ENCODE peak calls at places on chromosomes 2 and 18, in seven cellular contexts. One of them, this sample, is unnamed.

GRCh38 chr18:58359226-58360019 is 269.5 kb downstream of the ALPK2 start:
- DNase-seq in foreskin fibroblast: peak
- DNase-seq in GM12865: no peak
- DNase-seq in astrocyte of the spinal cord: peak
- DNase-seq in neural progenitor cell: no peak
- DNase-seq in AG04450: no peak
- DNase-seq in AG10803: no peak
- DNase-seq in this sample: no peak

GRCh38 chr2:101630224-101630949 is 67.1 kb upstream of the MAP4K4 start:
- DNase-seq in foreskin fibroblast: no peak
- DNase-seq in GM12865: no peak
- DNase-seq in astrocyte of the spinal cord: no peak
- DNase-seq in neural progenitor cell: no peak
- DNase-seq in AG04450: no peak
- DNase-seq in AG10803: no peak
- DNase-seq in this sample: no peak

GRCh38 chr18:40152859-40153258 is 1802.2 kb upstream of the PIK3C3 start:
- DNase-seq in foreskin fibroblast: peak
- DNase-seq in GM12865: no peak
- DNase-seq in astrocyte of the spinal cord: peak
- DNase-seq in neural progenitor cell: no peak
- DNase-seq in AG04450: no peak
- DNase-seq in AG10803: no peak
- DNase-seq in this sample: peak

GRCh38 chr2:175275499-175275898 is 94.0 kb upstream of the ATP5MC3 start:
- DNase-seq in foreskin fibroblast: no peak
- DNase-seq in GM12865: no peak
- DNase-seq in astrocyte of the spinal cord: no peak
- DNase-seq in neural progenitor cell: no peak
- DNase-seq in AG04450: no peak
- DNase-seq in AG10803: no peak
- DNase-seq in this sample: no peak

GRCh38 chr2:20052229-20052871 is 922 bp upstream of the LAPTM4A start:
- DNase-seq in foreskin fibroblast: no peak
- DNase-seq in GM12865: peak
- DNase-seq in astrocyte of the spinal cord: no peak
- DNase-seq in neural progenitor cell: no peak
- DNase-seq in AG04450: no peak
- DNase-seq in AG10803: peak
- DNase-seq in this sample: no peak

GRCh38 chr2:176536739-176537138 is 267.5 kb downstream of the MTX2 start:
- DNase-seq in foreskin fibroblast: no peak
- DNase-seq in GM12865: no peak
- DNase-seq in astrocyte of the spinal cord: no peak
- DNase-seq in neural progenitor cell: no peak
- DNase-seq in AG04450: no peak
- DNase-seq in AG10803: peak
- DNase-seq in this sample: no peak

GRCh38 chr2:38057651-38058410 is 18.1 kb downstream of the CYP1B1 start:
- DNase-seq in foreskin fibroblast: no peak
- DNase-seq in GM12865: no peak
- DNase-seq in astrocyte of the spinal cord: no peak
- DNase-seq in neural progenitor cell: no peak
- DNase-seq in AG04450: no peak
- DNase-seq in AG10803: no peak
- DNase-seq in this sample: no peak

GRCh38 chr2:1871171-1871570 is 126.9 kb upstream of the PXDN start:
- DNase-seq in foreskin fibroblast: no peak
- DNase-seq in GM12865: no peak
- DNase-seq in astrocyte of the spinal cord: no peak
- DNase-seq in neural progenitor cell: no peak
- DNase-seq in AG04450: no peak
- DNase-seq in AG10803: no peak
- DNase-seq in this sample: no peak

GRCh38 chr2:70089220-70089945 is 2.1 kb downstream of the PCBP1 start:
- DNase-seq in foreskin fibroblast: no peak
- DNase-seq in GM12865: peak
- DNase-seq in astrocyte of the spinal cord: peak
- DNase-seq in neural progenitor cell: peak
- DNase-seq in AG04450: no peak
- DNase-seq in AG10803: no peak
- DNase-seq in this sample: peak

GRCh38 chr18:24530630-24531111 is 70.2 kb downstream of the HRH4 start:
- DNase-seq in foreskin fibroblast: peak
- DNase-seq in GM12865: no peak
- DNase-seq in astrocyte of the spinal cord: peak
- DNase-seq in neural progenitor cell: no peak
- DNase-seq in AG04450: no peak
- DNase-seq in AG10803: peak
- DNase-seq in this sample: peak

GRCh38 chr18:33716061-33716683 is 138.2 kb downstream of the ASXL3 start:
- DNase-seq in foreskin fibroblast: no peak
- DNase-seq in GM12865: no peak
- DNase-seq in astrocyte of the spinal cord: no peak
- DNase-seq in neural progenitor cell: no peak
- DNase-seq in AG04450: no peak
- DNase-seq in AG10803: no peak
- DNase-seq in this sample: no peak

GRCh38 chr2:73870084-73870483 is 22.7 kb upstream of the ACTG2 start:
- DNase-seq in foreskin fibroblast: peak
- DNase-seq in GM12865: no peak
- DNase-seq in astrocyte of the spinal cord: peak
- DNase-seq in neural progenitor cell: no peak
- DNase-seq in AG04450: peak
- DNase-seq in AG10803: peak
- DNase-seq in this sample: peak

GRCh38 chr2:179104736-179105135 is 54.8 kb upstream of the CCDC141 start:
- DNase-seq in foreskin fibroblast: peak
- DNase-seq in GM12865: no peak
- DNase-seq in astrocyte of the spinal cord: peak
- DNase-seq in neural progenitor cell: no peak
- DNase-seq in AG04450: no peak
- DNase-seq in AG10803: no peak
- DNase-seq in this sample: peak

GRCh38 chr2:108403494-108403893 is 25.7 kb downstream of the SULT1C4 start:
- DNase-seq in foreskin fibroblast: peak
- DNase-seq in GM12865: no peak
- DNase-seq in astrocyte of the spinal cord: peak
- DNase-seq in neural progenitor cell: peak
- DNase-seq in AG04450: peak
- DNase-seq in AG10803: peak
- DNase-seq in this sample: peak

GRCh38 chr18:76602169-76602568 is 107.1 kb upstream of the ZNF516 start:
- DNase-seq in foreskin fibroblast: no peak
- DNase-seq in GM12865: no peak
- DNase-seq in astrocyte of the spinal cord: no peak
- DNase-seq in neural progenitor cell: no peak
- DNase-seq in AG04450: no peak
- DNase-seq in AG10803: no peak
- DNase-seq in this sample: no peak

GRCh38 chr2:72129676-72130340 is 17.9 kb downstream of the CYP26B1 start:
- DNase-seq in foreskin fibroblast: no peak
- DNase-seq in GM12865: no peak
- DNase-seq in astrocyte of the spinal cord: no peak
- DNase-seq in neural progenitor cell: no peak
- DNase-seq in AG04450: no peak
- DNase-seq in AG10803: peak
- DNase-seq in this sample: peak

GRCh38 chr2:121071058-121071504 is 213.9 kb downstream of the TFCP2L1 start:
- DNase-seq in foreskin fibroblast: peak
- DNase-seq in GM12865: peak
- DNase-seq in astrocyte of the spinal cord: peak
- DNase-seq in neural progenitor cell: peak
- DNase-seq in AG04450: no peak
- DNase-seq in AG10803: peak
- DNase-seq in this sample: no peak

GRCh38 chr2:150619607-150620330 is 132.3 kb upstream of the RND3 start:
- DNase-seq in foreskin fibroblast: peak
- DNase-seq in GM12865: no peak
- DNase-seq in astrocyte of the spinal cord: peak
- DNase-seq in neural progenitor cell: no peak
- DNase-seq in AG04450: no peak
- DNase-seq in AG10803: peak
- DNase-seq in this sample: no peak

GRCh38 chr2:150621800-150622199 is 134.3 kb upstream of the RND3 start:
- DNase-seq in foreskin fibroblast: peak
- DNase-seq in GM12865: no peak
- DNase-seq in astrocyte of the spinal cord: peak
- DNase-seq in neural progenitor cell: no peak
- DNase-seq in AG04450: no peak
- DNase-seq in AG10803: peak
- DNase-seq in this sample: no peak

GRCh38 chr2:150618215-150618905 is 130.9 kb upstream of the RND3 start:
- DNase-seq in foreskin fibroblast: no peak
- DNase-seq in GM12865: no peak
- DNase-seq in astrocyte of the spinal cord: no peak
- DNase-seq in neural progenitor cell: no peak
- DNase-seq in AG04450: no peak
- DNase-seq in AG10803: no peak
- DNase-seq in this sample: no peak

GRCh38 chr2:150620371-150620770 is 132.9 kb upstream of the RND3 start:
- DNase-seq in foreskin fibroblast: no peak
- DNase-seq in GM12865: no peak
- DNase-seq in astrocyte of the spinal cord: peak
- DNase-seq in neural progenitor cell: no peak
- DNase-seq in AG04450: no peak
- DNase-seq in AG10803: no peak
- DNase-seq in this sample: no peak

GRCh38 chr2:150620860-150621259 is 133.4 kb upstream of the RND3 start:
- DNase-seq in foreskin fibroblast: peak
- DNase-seq in GM12865: no peak
- DNase-seq in astrocyte of the spinal cord: peak
- DNase-seq in neural progenitor cell: no peak
- DNase-seq in AG04450: no peak
- DNase-seq in AG10803: no peak
- DNase-seq in this sample: no peak
- H3K4me3 ChIP-seq in foreskin fibroblast: no peak
- H3K4me3 ChIP-seq in GM12865: no peak
- H3K4me3 ChIP-seq in astrocyte of the spinal cord: no peak
- H3K4me3 ChIP-seq in neural progenitor cell: no peak
- H3K4me3 ChIP-seq in AG04450: no peak
- H3K4me3 ChIP-seq in AG10803: no peak
- H3K4me3 ChIP-seq in this sample: no peak

GRCh38 chr2:88698498-88699233 is 7.2 kb downstream of the RPIA start:
- DNase-seq in foreskin fibroblast: no peak
- DNase-seq in GM12865: no peak
- DNase-seq in astrocyte of the spinal cord: no peak
- DNase-seq in neural progenitor cell: no peak
- DNase-seq in AG04450: no peak
- DNase-seq in AG10803: no peak
- DNase-seq in this sample: no peak

GRCh38 chr2:88694015-88694414 is 2.5 kb downstream of the RPIA start:
- DNase-seq in foreskin fibroblast: no peak
- DNase-seq in GM12865: no peak
- DNase-seq in astrocyte of the spinal cord: no peak
- DNase-seq in neural progenitor cell: no peak
- DNase-seq in AG04450: no peak
- DNase-seq in AG10803: no peak
- DNase-seq in this sample: no peak

GRCh38 chr2:88698027-88698413 is 6.5 kb downstream of the RPIA start:
- DNase-seq in foreskin fibroblast: no peak
- DNase-seq in GM12865: no peak
- DNase-seq in astrocyte of the spinal cord: no peak
- DNase-seq in neural progenitor cell: no peak
- DNase-seq in AG04450: no peak
- DNase-seq in AG10803: no peak
- DNase-seq in this sample: no peak

GRCh38 chr2:88692187-88692586 is 714 bp downstream of the RPIA start:
- DNase-seq in foreskin fibroblast: no peak
- DNase-seq in GM12865: peak
- DNase-seq in astrocyte of the spinal cord: no peak
- DNase-seq in neural progenitor cell: no peak
- DNase-seq in AG04450: no peak
- DNase-seq in AG10803: peak
- DNase-seq in this sample: no peak

DNA sequence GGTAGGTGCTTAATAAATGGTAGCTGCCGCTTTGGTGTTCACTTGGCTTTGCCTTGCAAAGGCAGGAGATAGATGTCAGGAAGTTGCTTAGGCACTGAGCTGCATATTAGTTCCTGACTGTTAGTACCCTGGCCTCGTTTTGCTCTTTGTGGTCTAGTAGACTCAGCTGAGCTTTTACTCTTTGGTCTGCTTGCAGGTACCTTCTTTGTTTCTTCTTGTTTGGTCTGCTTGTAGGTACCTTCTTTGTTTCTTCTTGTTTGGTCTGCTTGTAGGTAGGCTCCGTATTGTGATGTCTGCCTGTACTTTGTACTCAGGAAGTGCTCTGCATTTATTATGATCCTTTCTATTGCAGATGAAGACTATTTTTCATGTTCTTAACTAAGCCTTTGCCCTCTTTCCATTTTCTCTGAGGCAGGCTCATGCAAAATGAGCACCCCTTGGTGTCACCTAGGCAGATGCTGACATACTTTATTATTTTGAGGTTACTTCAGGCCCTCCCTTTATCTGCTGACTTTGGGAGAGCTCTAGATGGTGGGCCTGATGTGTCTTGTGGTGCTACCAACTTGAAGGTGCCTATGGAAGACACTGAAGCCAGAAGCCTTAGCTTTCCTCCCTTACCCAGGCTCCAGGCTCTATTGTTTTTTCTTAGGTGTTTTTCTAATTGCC is 6.0 kb downstream of the RPIA start:
- DNase-seq in foreskin fibroblast: no peak
- DNase-seq in GM12865: no peak
- DNase-seq in astrocyte of the spinal cord: no peak
- DNase-seq in neural progenitor cell: no peak
- DNase-seq in AG04450: no peak
- DNase-seq in AG10803: no peak
- DNase-seq in this sample: no peak
- H3K4me3 ChIP-seq in foreskin fibroblast: no peak
- H3K4me3 ChIP-seq in GM12865: no peak
- H3K4me3 ChIP-seq in astrocyte of the spinal cord: no peak
- H3K4me3 ChIP-seq in neural progenitor cell: no peak
- H3K4me3 ChIP-seq in AG04450: no peak
- H3K4me3 ChIP-seq in AG10803: no peak
- H3K4me3 ChIP-seq in this sample: no peak

GRCh38 chr2:183522441-183522840 is 398.2 kb downstream of the NUP35 start:
- DNase-seq in foreskin fibroblast: no peak
- DNase-seq in GM12865: no peak
- DNase-seq in astrocyte of the spinal cord: peak
- DNase-seq in neural progenitor cell: no peak
- DNase-seq in AG04450: no peak
- DNase-seq in AG10803: no peak
- DNase-seq in this sample: no peak
- H3K4me3 ChIP-seq in foreskin fibroblast: no peak
- H3K4me3 ChIP-seq in GM12865: no peak
- H3K4me3 ChIP-seq in astrocyte of the spinal cord: no peak
- H3K4me3 ChIP-seq in neural progenitor cell: no peak
- H3K4me3 ChIP-seq in AG04450: no peak
- H3K4me3 ChIP-seq in AG10803: no peak
- H3K4me3 ChIP-seq in this sample: no peak

DNA sequence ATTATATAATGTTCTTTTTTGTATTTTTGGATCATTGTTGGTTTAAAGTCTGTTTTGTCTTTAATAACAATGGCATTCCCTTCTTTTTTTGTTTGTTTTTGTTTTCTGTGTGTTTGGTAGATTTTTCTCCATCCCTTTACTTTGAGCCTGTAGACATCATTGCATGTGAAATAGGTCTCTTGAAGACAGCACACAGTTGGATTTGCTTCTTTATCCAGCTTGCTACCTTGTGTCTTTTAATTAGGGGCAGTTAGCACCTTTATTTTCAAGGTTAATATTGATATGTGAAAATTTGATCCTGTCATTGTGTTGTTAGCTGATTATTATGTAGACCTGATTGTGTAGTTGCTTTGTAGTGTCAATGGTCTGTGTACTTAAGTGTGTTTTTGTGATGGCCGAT is 235.7 kb downstream of the KCNJ3 start:
- DNase-seq in foreskin fibroblast: no peak
- DNase-seq in GM12865: no peak
- DNase-seq in astrocyte of the spinal cord: no peak
- DNase-seq in neural progenitor cell: no peak
- DNase-seq in AG04450: no peak
- DNase-seq in AG10803: no peak
- DNase-seq in this sample: no peak
- H3K4me3 ChIP-seq in foreskin fibroblast: no peak
- H3K4me3 ChIP-seq in GM12865: no peak
- H3K4me3 ChIP-seq in astrocyte of the spinal cord: no peak
- H3K4me3 ChIP-seq in neural progenitor cell: no peak
- H3K4me3 ChIP-seq in AG04450: no peak
- H3K4me3 ChIP-seq in AG10803: no peak
- H3K4me3 ChIP-seq in this sample: no peak

This sample was measured in skeletal muscle cell.